ENCODE peak calls at places on chromosome 17, in ten cellular contexts. F is cardiac muscle cell, D is psoas muscle, Z is A673, Y is esophagus squamous epithelium, T is Peyer's patch, I is lung, O is left ventricle myocardium inferior, P is endothelial cell of umbilical vein, C is heart left ventricle. H is an unnamed sample. For H3K9me3, the result is how much of the 10 kb centered on the place peaks cover.

GRCh38 chr17:75262112-75262606 is 480 bp downstream of the MRPS7 start:
- DNase-seq in F (peak), D (no peak), Z (no peak), Y (no peak), T (no peak), I (no peak), O (no peak), P (no peak), C (no peak), H (peak)

GRCh38 chr17:27494192-27495091 is 38.2 kb downstream of the KSR1 start:
- DNase-seq in F (peak), D (peak), Z (peak), Y (no peak), T (peak), I (peak), O (peak), P (peak), C (peak), H (peak)

GRCh38 chr17:66678827-66679226 is 156.1 kb upstream of the CACNG5 start:
- DNase-seq in F (no peak), D (no peak), Z (no peak), Y (no peak), T (no peak), I (no peak), O (no peak), P (no peak), C (no peak), H (no peak)

GRCh38 chr17:81831957-81832607 is 1.0 kb downstream of the MCRIP1 start:
- DNase-seq in F (no peak), D (no peak), Z (peak), Y (no peak), T (no peak), I (no peak), O (no peak), P (no peak), C (no peak), H (no peak)

GRCh38 chr17:75059369-75060345 is 12.6 kb downstream of the KCTD2 start:
- DNase-seq in F (no peak), D (no peak), Z (peak), Y (no peak), T (no peak), I (no peak), O (peak), P (peak), C (peak), H (peak)

GRCh38 chr17:75910699-75911098 is 6.0 kb upstream of the MRPL38 start:
- DNase-seq in F (peak), D (no peak), Z (no peak), Y (no peak), T (no peak), I (no peak), O (no peak), P (no peak), C (no peak), H (peak)

GRCh38 chr17:27810211-27810901 is 10.0 kb upstream of the NOS2 start:
- DNase-seq in F (no peak), D (no peak), Z (no peak), Y (no peak), T (no peak), I (no peak), O (no peak), P (no peak), C (no peak), H (peak)

GRCh38 chr17:40115101-40115436 is 6.7 kb upstream of the MSL1 start:
- DNase-seq in F (no peak), D (no peak), Z (no peak), Y (no peak), T (no peak), I (no peak), O (no peak), P (no peak), C (no peak), H (no peak)

GRCh38 chr17:60395508-60396065 is 3.7 kb upstream of the USP32 start:
- DNase-seq in F (no peak), D (no peak), Z (peak), Y (no peak), T (no peak), I (no peak), O (no peak), P (no peak), C (no peak), H (no peak)

GRCh38 chr17:12388206-12388605 is 277.5 kb upstream of the MYOCD start:
- DNase-seq in F (no peak), D (no peak), Z (no peak), Y (no peak), T (no peak), I (no peak), O (no peak), P (no peak), C (no peak), H (peak)

GRCh38 chr17:66540131-66540781 is 237.8 kb downstream of the PRKCA start:
- DNase-seq in F (no peak), D (peak), Z (no peak), Y (no peak), T (no peak), I (no peak), O (peak), P (no peak), C (peak), H (peak)

GRCh38 chr17:77086433-77087010 is 54.2 kb upstream of the SEC14L1 start:
- DNase-seq in F (peak), D (peak), Z (peak), Y (peak), T (peak), I (peak), O (peak), P (peak), C (peak), H (peak)

GRCh38 chr17:38709864-38710602 is 5.0 kb downstream of the MLLT6 start:
- DNase-seq in F (no peak), D (no peak), Z (no peak), Y (no peak), T (no peak), I (no peak), O (no peak), P (no peak), C (no peak), H (no peak)

GRCh38 chr17:43608313-43608712 is 53.4 kb downstream of the MEOX1 start:
- DNase-seq in F (no peak), D (no peak), Z (no peak), Y (no peak), T (no peak), I (no peak), O (no peak), P (no peak), C (no peak), H (no peak)

GRCh38 chr17:55093358-55093757 is 124.8 kb downstream of the STXBP4 start:
- DNase-seq in F (no peak), D (no peak), Z (no peak), Y (no peak), T (no peak), I (no peak), O (no peak), P (no peak), C (no peak), H (no peak)

GRCh38 chr17:62688398-62689140 is 61.1 kb downstream of the MRC2 start:
- DNase-seq in F (no peak), D (no peak), Z (no peak), Y (no peak), T (no peak), I (no peak), O (no peak), P (no peak), C (no peak), H (no peak)

GRCh38 chr17:73105448-73105847 is 13.0 kb upstream of the SLC39A11 start:
- DNase-seq in F (no peak), D (no peak), Z (no peak), Y (no peak), T (no peak), I (no peak), O (no peak), P (no peak), C (no peak), H (no peak)

GRCh38 chr17:39400547-39401411 is 647 bp downstream of the FBXL20 start:
- DNase-seq in F (no peak), D (no peak), Z (no peak), Y (no peak), T (peak), I (no peak), O (peak), P (peak), C (peak), H (peak)

GRCh38 chr17:60601443-60602384 is 1.7 kb downstream of the PPM1D start:
- DNase-seq in F (peak), D (no peak), Z (peak), Y (no peak), T (peak), I (peak), O (no peak), P (peak), C (peak), H (peak)

GRCh38 chr17:19726615-19727376 is 10.4 kb upstream of the SLC47A2 start:
- DNase-seq in F (no peak), D (no peak), Z (no peak), Y (no peak), T (no peak), I (no peak), O (no peak), P (no peak), C (no peak), H (no peak)

GRCh38 chr17:67433248-67433924 is 56.3 kb downstream of the PITPNC1 start:
- DNase-seq in F (no peak), D (no peak), Z (no peak), Y (no peak), T (no peak), I (no peak), O (no peak), P (no peak), C (no peak), H (no peak)

GRCh38 chr17:82020874-82021727 is 1.6 kb downstream of the CENPX start:
- DNase-seq in F (peak), D (peak), Z (peak), Y (no peak), T (peak), I (peak), O (peak), P (peak), C (peak), H (peak)

GRCh38 chr17:32793841-32794240 is 83.1 kb downstream of the MYO1D start:
- DNase-seq in F (no peak), D (no peak), Z (no peak), Y (no peak), T (no peak), I (no peak), O (no peak), P (peak), C (no peak), H (no peak)

GRCh38 chr17:42288078-42288984 is at the start of gene STAT5A:
- DNase-seq in F (peak), D (peak), Z (peak), Y (peak), T (peak), I (peak), O (peak), P (peak), C (peak), H (peak)

GRCh38 chr17:80920406-80920805 is 71.2 kb upstream of the CHMP6 start:
- DNase-seq in F (no peak), D (no peak), Z (peak), Y (no peak), T (no peak), I (no peak), O (no peak), P (no peak), C (no peak), H (no peak)

GRCh38 chr17:68456529-68457167 is 648 bp downstream of the WIPI1 start:
- DNase-seq in F (peak), D (peak), Z (no peak), Y (no peak), T (peak), I (peak), O (peak), P (peak), C (peak), H (peak)

GRCh38 chr17:19569785-19570496 is 36.3 kb downstream of the SLC47A1 start:
- DNase-seq in F (no peak), D (no peak), Z (no peak), Y (no peak), T (no peak), I (no peak), O (no peak), P (no peak), C (no peak), H (no peak)

GRCh38 chr17:39092672-39093250 is 58.7 kb downstream of the PLXDC1 start:
- DNase-seq in F (no peak), D (no peak), Z (peak), Y (no peak), T (no peak), I (no peak), O (no peak), P (no peak), C (no peak), H (no peak)

GRCh38 chr17:227581-228222 is 46.3 kb upstream of the DOC2B start:
- DNase-seq in F (no peak), D (no peak), Z (no peak), Y (no peak), T (no peak), I (no peak), O (peak), P (no peak), C (no peak), H (no peak)

GRCh38 chr17:77035526-77035925 is 105.2 kb upstream of the SEC14L1 start:
- DNase-seq in F (no peak), D (no peak), Z (no peak), Y (no peak), T (no peak), I (no peak), O (no peak), P (no peak), C (no peak), H (no peak)

GRCh38 chr17:7440823-7441174 is 1.5 kb downstream of the FGF11 start:
- DNase-seq in F (no peak), D (peak), Z (no peak), Y (no peak), T (no peak), I (no peak), O (peak), P (peak), C (peak), H (peak)

GRCh38 chr17:64147110-64148016 is 17.4 kb upstream of the ERN1 start:
- DNase-seq in F (no peak), D (no peak), Z (peak), Y (no peak), T (no peak), I (no peak), O (no peak), P (peak), C (no peak), H (no peak)

GRCh38 chr17:44961921-44962350 is 6.2 kb downstream of the C1QL1 start:
- DNase-seq in F (no peak), D (no peak), Z (no peak), Y (no peak), T (no peak), I (no peak), O (no peak), P (no peak), C (no peak), H (no peak)

GRCh38 chr17:4480929-4481898 is 17.5 kb upstream of the SPNS2 start:
- DNase-seq in F (no peak), D (no peak), Z (no peak), Y (no peak), T (peak), I (no peak), O (no peak), P (no peak), C (no peak), H (peak)

GRCh38 chr17:15340966-15341365 is 431 bp downstream of the TEKT3 start:
- DNase-seq in F (peak), D (no peak), Z (no peak), Y (no peak), T (no peak), I (no peak), O (no peak), P (no peak), C (no peak), H (no peak)

GRCh38 chr17:39794249-39794970 is 56.7 kb downstream of the GRB7 start:
- DNase-seq in F (no peak), D (no peak), Z (no peak), Y (no peak), T (peak), I (no peak), O (no peak), P (no peak), C (no peak), H (no peak)

GRCh38 chr17:58534331-58534730 is 19.9 kb upstream of the MTMR4 start:
- DNase-seq in F (no peak), D (no peak), Z (no peak), Y (no peak), T (no peak), I (no peak), O (no peak), P (no peak), C (no peak), H (no peak)
- H3K27ac ChIP-seq in F (no peak), D (no peak), Z (no peak), Y (no peak), T (no peak), I (no peak), O (peak), P (no peak), C (peak), H (no peak)

DNA sequence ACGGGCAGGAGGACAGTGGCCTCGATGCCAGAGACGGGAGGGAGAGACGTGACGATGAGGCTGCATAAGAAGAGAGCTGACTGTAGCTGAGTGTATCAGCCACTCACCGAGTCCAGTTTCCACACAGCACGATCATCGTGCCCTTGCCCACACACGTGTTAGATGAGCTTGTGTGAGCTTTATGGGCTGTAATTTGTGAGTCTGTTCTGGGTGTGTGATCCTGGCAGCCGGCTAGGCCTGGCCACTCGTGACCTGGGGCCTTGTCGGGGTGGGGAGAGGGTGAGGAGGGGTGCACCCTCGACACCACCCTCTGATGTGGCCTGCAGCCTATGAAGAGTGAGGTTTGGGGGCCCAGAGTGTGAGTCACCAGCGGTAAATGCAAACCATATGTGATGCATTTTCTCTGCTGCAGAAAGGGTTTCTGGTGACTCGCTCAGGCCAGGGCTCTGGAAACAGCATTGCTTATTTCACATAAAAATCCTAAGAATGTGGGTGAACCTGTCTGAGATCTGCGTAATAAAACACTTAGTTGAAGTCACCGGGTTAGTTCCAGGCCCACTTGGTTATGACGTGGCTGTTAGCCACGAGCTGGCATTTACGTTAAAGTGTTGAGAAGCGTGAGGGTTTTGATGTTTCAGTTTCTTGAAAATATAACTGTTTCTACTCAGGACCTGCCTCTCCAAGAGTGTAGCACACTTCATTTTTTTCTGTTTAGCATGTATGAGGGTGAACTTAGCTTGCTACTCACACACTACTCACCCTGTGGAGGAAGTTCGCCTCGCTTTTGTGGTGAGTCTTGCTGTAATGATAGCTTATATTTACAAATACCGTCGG is 4.2 kb downstream of the METRNL start:
- DNase-seq in F (no peak), D (peak), Z (peak), Y (no peak), T (peak), I (no peak), O (no peak), P (peak), C (no peak), H (peak)
- H3K4me3 ChIP-seq in F (no peak), D (peak), Z (no peak), Y (peak), T (peak), I (no peak), O (peak), P (no peak), C (no peak), H (no peak)

DNA sequence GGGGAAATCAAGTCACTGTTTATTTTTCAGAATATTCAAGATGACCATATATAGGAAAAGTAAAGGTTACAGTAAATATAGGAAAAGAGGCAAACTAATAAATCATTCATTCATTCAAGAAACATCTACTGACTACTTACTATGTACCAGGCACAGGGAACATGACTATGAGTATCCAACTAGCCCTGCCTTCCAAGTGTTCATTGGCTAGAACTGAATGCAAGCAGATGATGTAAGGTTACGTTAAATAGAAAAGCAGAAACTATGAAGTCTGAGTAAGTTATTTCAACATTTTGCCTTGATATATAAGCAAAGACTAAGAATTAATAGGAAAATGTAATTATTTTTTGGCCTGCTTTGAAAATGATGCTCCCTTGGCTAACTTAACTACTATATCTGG is 36.7 kb downstream of the SPAG9 start:
- DNase-seq in F (no peak), D (no peak), Z (no peak), Y (no peak), T (no peak), I (no peak), O (no peak), P (no peak), C (no peak), H (no peak)
- H3K9me3 ChIP-seq in F (under half), D (under half), Z (under half), Y (under half), T (under half), I (under half), O (under half), P (under half), C (under half), H (under half)

GRCh38 chr17:79033741-79034501 is 10.0 kb downstream of the C1QTNF1 start:
- DNase-seq in F (no peak), D (peak), Z (no peak), Y (no peak), T (peak), I (no peak), O (peak), P (no peak), C (peak), H (no peak)
- H3K27ac ChIP-seq in F (no peak), D (no peak), Z (no peak), Y (peak), T (no peak), I (no peak), O (peak), P (no peak), C (peak), H (no peak)

GRCh38 chr17:17079761-17080160 is 37.5 kb downstream of the MPRIP start:
- DNase-seq in F (no peak), D (peak), Z (no peak), Y (no peak), T (peak), I (peak), O (peak), P (no peak), C (peak), H (no peak)

GRCh38 chr17:17077861-17078732 is 35.8 kb downstream of the MPRIP start:
- DNase-seq in F (no peak), D (no peak), Z (no peak), Y (no peak), T (peak), I (no peak), O (no peak), P (no peak), C (no peak), H (peak)

GRCh38 chr17:17080181-17080631 is 37.9 kb downstream of the MPRIP start:
- DNase-seq in F (no peak), D (no peak), Z (no peak), Y (no peak), T (peak), I (no peak), O (no peak), P (no peak), C (no peak), H (no peak)

GRCh38 chr17:17078832-17079231 is 36.6 kb downstream of the MPRIP start:
- DNase-seq in F (no peak), D (no peak), Z (no peak), Y (no peak), T (peak), I (no peak), O (no peak), P (no peak), C (no peak), H (no peak)

GRCh38 chr17:17079336-17079735 is 37.1 kb downstream of the MPRIP start:
- DNase-seq in F (peak), D (no peak), Z (no peak), Y (no peak), T (peak), I (no peak), O (no peak), P (no peak), C (no peak), H (no peak)
- H3K4me3 ChIP-seq in F (no peak), D (no peak), Z (no peak), Y (no peak), T (no peak), I (no peak), O (no peak), P (no peak), C (no peak), H (no peak)

GRCh38 chr17:70375813-70376448 is 206.6 kb downstream of the KCNJ2 start:
- DNase-seq in F (no peak), D (no peak), Z (no peak), Y (no peak), T (no peak), I (no peak), O (no peak), P (no peak), C (no peak), H (no peak)

GRCh38 chr17:70378005-70378404 is 208.7 kb downstream of the KCNJ2 start:
- DNase-seq in F (no peak), D (no peak), Z (no peak), Y (no peak), T (no peak), I (no peak), O (no peak), P (peak), C (no peak), H (no peak)

GRCh38 chr17:70375406-70375805 is 206.1 kb downstream of the KCNJ2 start:
- DNase-seq in F (no peak), D (no peak), Z (no peak), Y (no peak), T (no peak), I (no peak), O (no peak), P (no peak), C (no peak), H (no peak)

GRCh38 chr17:70374496-70374895 is 205.2 kb downstream of the KCNJ2 start:
- DNase-seq in F (no peak), D (no peak), Z (no peak), Y (no peak), T (no peak), I (no peak), O (no peak), P (no peak), C (no peak), H (no peak)

GRCh38 chr17:70380017-70380416 is 210.7 kb downstream of the KCNJ2 start:
- DNase-seq in F (no peak), D (no peak), Z (no peak), Y (no peak), T (no peak), I (no peak), O (no peak), P (no peak), C (no peak), H (no peak)
- H3K9me3 ChIP-seq in F (under half), D (under half), Z (under half), Y (under half), T (under half), I (under half), O (under half), P (under half), C (under half), H (under half)

GRCh38 chr17:29617481-29618271 is 5.0 kb downstream of the CORO6 start:
- DNase-seq in F (peak), D (peak), Z (no peak), Y (no peak), T (peak), I (peak), O (peak), P (peak), C (peak), H (peak)
- H3K27ac ChIP-seq in F (peak), D (peak), Z (no peak), Y (peak), T (peak), I (no peak), O (peak), P (no peak), C (peak), H (no peak)